ENCODE peak calls at places on chromosomes 7 and 10, in ten cellular contexts. O is astrocyte of the spinal cord, N is uterus, H is MM.1S, B is Calu3, U is psoas muscle, F is endothelial cell of umbilical vein, T is Peyer's patch, Z is A673, W is IMR-90. R is an unnamed sample.
A peak's percentile ranks its signal among the peaks of the same experiment; 100 is the strongest.

GRCh38 chr10:3499120-3499519 is 285.9 kb downstream of the KLF6 start:
- DNase-seq in O (peak; percentile 43), N (no peak), H (no peak), B (no peak), U (no peak), F (no peak), T (no peak), Z (no peak), W (peak; percentile 64), R (no peak)

GRCh38 chr7:115676080-115676479 is 354.5 kb downstream of the TFEC start:
- DNase-seq in O (peak; percentile 48), N (no peak), H (no peak), B (peak; percentile 21), U (no peak), F (peak; percentile 14), T (no peak), Z (peak; percentile 72), W (peak; percentile 66), R (no peak)

GRCh38 chr10:42975005-42975493 is 101.8 kb upstream of the RET start:
- DNase-seq in O (no peak), N (peak; percentile 6), H (no peak), B (no peak), U (peak; percentile 34), F (no peak), T (no peak), Z (no peak), W (no peak), R (no peak)

GRCh38 chr10:27464993-27465392 is 39.1 kb upstream of the RAB18 start:
- DNase-seq in O (no peak), N (no peak), H (peak; percentile 73), B (no peak), U (no peak), F (no peak), T (no peak), Z (no peak), W (no peak), R (no peak)

GRCh38 chr7:132739271-132739955 is 163.1 kb upstream of the PLXNA4 start:
- DNase-seq in O (peak; percentile 94), N (peak; percentile 18), H (no peak), B (no peak), U (peak; percentile 63), F (no peak), T (no peak), Z (peak; percentile 54), W (peak; percentile 93), R (no peak)

GRCh38 chr10:86730227-86730626 is 26.2 kb upstream of the BMPR1A start:
- DNase-seq in O (peak; percentile 31), N (no peak), H (no peak), B (no peak), U (peak; percentile 67), F (no peak), T (no peak), Z (no peak), W (peak; percentile 6), R (no peak)

GRCh38 chr10:18959369-18959768 is 89.2 kb upstream of the MALRD1 start:
- DNase-seq in O (no peak), N (no peak), H (no peak), B (no peak), U (no peak), F (no peak), T (no peak), Z (no peak), W (no peak), R (no peak)

GRCh38 chr10:111705026-111705425 is 478.5 kb downstream of the GPAM start:
- DNase-seq in O (no peak), N (no peak), H (no peak), B (no peak), U (no peak), F (no peak), T (no peak), Z (no peak), W (no peak), R (no peak)

GRCh38 chr7:51142741-51143390 is 173.7 kb downstream of the COBL start:
- DNase-seq in O (no peak), N (no peak), H (no peak), B (no peak), U (no peak), F (no peak), T (no peak), Z (no peak), W (no peak), R (no peak)

GRCh38 chr10:75397571-75397921 is 4.0 kb downstream of the ZNF503 start:
- DNase-seq in O (peak; percentile 41), N (peak; percentile 26), H (no peak), B (no peak), U (no peak), F (peak; percentile 15), T (no peak), Z (no peak), W (no peak), R (no peak)

GRCh38 chr10:125061557-125062243 is 98.7 kb downstream of the CTBP2 start:
- DNase-seq in O (no peak), N (no peak), H (no peak), B (no peak), U (peak; percentile 46), F (no peak), T (no peak), Z (no peak), W (no peak), R (peak; percentile 62)

GRCh38 chr10:51389415-51390342 is 309.7 kb downstream of the CSTF2T start:
- DNase-seq in O (peak; percentile 98), N (peak; percentile 32), H (peak; percentile 37), B (peak; percentile 54), U (peak; percentile 57), F (peak; percentile 48), T (no peak), Z (peak; percentile 66), W (peak; percentile 99), R (peak; percentile 43)
- TF ChIP-seq CTCF in O (peak; percentile 79), N (peak; percentile 28), H (peak; percentile 88), B (peak; percentile 65), U (peak; percentile 67), F (peak; percentile 79), T (peak; percentile 64), Z (peak; percentile 93), W (peak; percentile 60), R (peak; percentile 85)

GRCh38 chr7:148255333-148255732 is 335.2 kb upstream of the C7orf33 start:
- DNase-seq in O (peak; percentile 5), N (no peak), H (peak; percentile 50), B (no peak), U (no peak), F (no peak), T (no peak), Z (peak; percentile 26), W (no peak), R (no peak)
- TF ChIP-seq CTCF in O (no peak), N (no peak), H (peak; percentile 47), B (no peak), U (no peak), F (no peak), T (no peak), Z (peak; percentile 52), W (no peak), R (no peak)

DNA sequence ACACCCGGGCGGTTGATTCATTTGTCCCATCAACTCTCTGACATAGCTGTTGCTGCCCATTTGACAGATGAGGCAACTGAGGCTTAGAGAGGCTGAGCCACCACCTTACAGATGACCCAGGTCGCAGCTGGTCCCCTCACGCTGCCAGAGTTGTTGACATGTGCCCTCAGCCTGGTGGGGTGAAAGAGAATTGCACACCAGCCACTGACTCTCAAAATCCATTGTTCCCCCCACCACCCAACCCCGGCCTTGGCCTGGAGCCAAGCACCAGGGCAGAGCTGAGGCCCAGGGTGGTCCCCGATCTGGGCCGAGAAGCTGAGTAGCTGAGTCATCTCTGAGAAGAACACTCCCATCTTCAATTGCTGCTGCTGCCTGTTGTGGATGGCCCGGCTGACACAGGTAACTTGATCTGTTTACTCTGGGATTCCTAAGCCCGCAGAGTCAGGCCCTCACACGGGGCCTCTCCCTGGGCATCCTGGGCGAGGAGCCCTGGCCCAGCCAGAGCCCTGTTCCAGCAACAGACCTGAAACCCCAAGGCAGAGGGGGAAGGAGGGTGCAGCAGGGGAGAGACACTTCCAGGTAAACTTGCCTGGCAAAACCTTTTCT is 27.5 kb downstream of the PVRIG start:
- DNase-seq in O (peak; percentile 83), N (no peak), H (no peak), B (peak; percentile 74), U (peak; percentile 88), F (peak; percentile 3), T (no peak), Z (peak; percentile 66), W (peak; percentile 86), R (no peak)
- TF ChIP-seq CTCF in O (no peak), N (no peak), H (no peak), B (peak; percentile 14), U (peak; percentile 20), F (no peak), T (no peak), Z (no peak), W (no peak), R (no peak)

GRCh38 chr7:121373177-121373576 is 22.9 kb downstream of the FAM3C start:
- DNase-seq in O (no peak), N (no peak), H (peak; percentile 54), B (no peak), U (no peak), F (no peak), T (no peak), Z (no peak), W (no peak), R (no peak)
- TF ChIP-seq CTCF in O (no peak), N (no peak), H (peak; percentile 58), B (no peak), U (no peak), F (no peak), T (peak; percentile 7), Z (no peak), W (no peak), R (no peak)

GRCh38 chr7:75914655-75915415 is at the start of gene POR:
- DNase-seq in O (peak; percentile 92), N (peak; percentile 97), H (peak; percentile 94), B (peak; percentile 95), U (peak; percentile 97), F (peak; percentile 94), T (peak; percentile 92), Z (peak; percentile 95), W (peak; percentile 88), R (peak; percentile 97)
- TF ChIP-seq CTCF in O (no peak), N (no peak), H (no peak), B (no peak), U (peak; percentile 19), F (no peak), T (no peak), Z (no peak), W (no peak), R (no peak)